ENCODE peak calls at places on chromosomes 7 and 10, in seven cellular contexts. C is heart right ventricle, Y is NT2/D1, U is hepatocyte, X is astrocyte, T is AG04450, K is Caco-2. L is an unnamed sample. For H3K9me3, the result is how much of the 10 kb centered on the place peaks cover.

GRCh38 chr7:103988468-103989199 is 824 bp downstream of the RELN start:
- DNase-seq in X (no peak), T (no peak), Y (no peak), U (peak), C (no peak), K (no peak), L (peak)

GRCh38 chr7:14936530-14936929 is 34.0 kb upstream of the DGKB start:
- DNase-seq in X (peak), Y (no peak), K (peak), C (peak), U (peak), T (no peak), L (no peak)

GRCh38 chr7:131455546-131455945 is 100.9 kb downstream of the PODXL start:
- DNase-seq in Y (no peak), C (no peak), T (no peak), U (no peak), X (no peak), K (no peak), L (no peak)

GRCh38 chr10:63633677-63634487 is 112.7 kb downstream of the REEP3 start:
- DNase-seq in U (no peak), C (no peak), T (no peak), Y (peak), K (peak), X (peak), L (peak)

GRCh38 chr7:135260930-135261721 is 27.5 kb downstream of the STRA8 start:
- DNase-seq in X (no peak), T (no peak), C (no peak), U (no peak), Y (no peak), K (no peak), L (no peak)

GRCh38 chr10:21257919-21258318 is 267.6 kb downstream of the SKIDA1 start:
- DNase-seq in C (no peak), T (no peak), U (no peak), X (no peak), K (no peak), Y (no peak), L (no peak)

GRCh38 chr7:73727963-73728362 is 8.5 kb upstream of the STX1A start:
- DNase-seq in T (no peak), U (no peak), X (no peak), C (no peak), K (no peak), Y (no peak), L (no peak)

GRCh38 chr10:102593074-102593803 is 51.0 kb upstream of the TRIM8 start:
- DNase-seq in Y (no peak), K (no peak), T (no peak), X (peak), C (no peak), U (no peak), L (no peak)

GRCh38 chr10:125023862-125024495 is 82.1 kb downstream of the ZRANB1 start:
- DNase-seq in T (no peak), C (peak), U (no peak), K (no peak), Y (no peak), X (no peak), L (peak)

GRCh38 chr7:72437061-72437460 is 24.9 kb upstream of the CALN1 start:
- DNase-seq in C (no peak), Y (no peak), K (no peak), T (no peak), X (no peak), U (no peak), L (no peak)

GRCh38 chr7:151837285-151838042 is 39.5 kb downstream of the PRKAG2 start:
- DNase-seq in U (peak), Y (no peak), T (no peak), C (no peak), X (no peak), K (no peak), L (no peak)

GRCh38 chr7:150665075-150665794 is 20.3 kb upstream of the GIMAP2 start:
- DNase-seq in X (no peak), T (no peak), K (no peak), Y (no peak), U (no peak), C (no peak), L (no peak)

GRCh38 chr10:58919927-58920654 is 256.4 kb upstream of the PHYHIPL start:
- DNase-seq in T (peak), K (no peak), U (no peak), C (no peak), Y (peak), X (peak), L (no peak)

GRCh38 chr10:45354261-45354660 is 19.8 kb upstream of the ALOX5 start:
- DNase-seq in K (no peak), Y (no peak), U (no peak), X (no peak), T (no peak), C (peak), L (no peak)

GRCh38 chr7:10536561-10536960 is 437.1 kb upstream of the PHF14 start:
- DNase-seq in T (no peak), X (no peak), C (no peak), K (no peak), U (no peak), Y (no peak), L (no peak)

GRCh38 chr10:104120903-104121484 is 977 bp upstream of the SFR1 start:
- DNase-seq in K (peak), C (peak), T (peak), X (peak), Y (peak), U (peak), L (peak)

GRCh38 chr7:93921607-93922446 is at the start of gene GNG11:
- DNase-seq in U (peak), T (no peak), X (peak), Y (peak), K (no peak), C (peak), L (peak)

GRCh38 chr7:17937506-17938115 is 2.7 kb downstream of the SNX13 start:
- DNase-seq in C (no peak), X (peak), U (no peak), Y (no peak), T (no peak), K (no peak), L (no peak)

GRCh38 chr10:36621346-36621745 is 504.1 kb upstream of the ANKRD30A start:
- DNase-seq in C (no peak), X (peak), K (no peak), Y (no peak), U (no peak), T (no peak), L (no peak)

GRCh38 chr7:113383638-113384037 is 265.3 kb upstream of the SMIM30 start:
- DNase-seq in X (no peak), T (no peak), Y (no peak), C (no peak), K (no peak), U (no peak), L (no peak)

GRCh38 chr10:131799429-131799828 is 101.4 kb upstream of the PPP2R2D start:
- DNase-seq in U (no peak), T (no peak), Y (no peak), C (no peak), K (no peak), X (no peak), L (no peak)

GRCh38 chr7:109901916-109902315 is 1189.0 kb upstream of the LRRN3 start:
- DNase-seq in K (no peak), Y (no peak), T (no peak), X (peak), U (no peak), C (no peak), L (no peak)

GRCh38 chr10:104844073-104844472 is 203.0 kb downstream of the SORCS3 start:
- DNase-seq in K (no peak), C (no peak), Y (no peak), T (no peak), U (no peak), X (no peak), L (no peak)

GRCh38 chr7:40622830-40623507 is 488.2 kb downstream of the SUGCT start:
- DNase-seq in K (no peak), Y (no peak), U (peak), X (no peak), C (no peak), T (no peak), L (no peak)

GRCh38 chr7:41711283-41712064 is 8.6 kb upstream of the INHBA start:
- DNase-seq in X (no peak), U (peak), Y (no peak), K (peak), C (no peak), T (no peak), L (peak)

GRCh38 chr7:98534493-98534892 is 82.6 kb upstream of the NPTX2 start:
- DNase-seq in T (no peak), Y (no peak), U (no peak), K (no peak), X (no peak), C (no peak), L (no peak)

GRCh38 chr7:118185163-118185860 is 1.3 kb downstream of the LSM8 start:
- DNase-seq in K (no peak), X (peak), Y (no peak), C (no peak), U (no peak), T (peak), L (no peak)

GRCh38 chr7:120813546-120813945 is 44.4 kb downstream of the TSPAN12 start:
- DNase-seq in C (no peak), K (no peak), X (no peak), U (no peak), T (no peak), Y (no peak), L (no peak)

GRCh38 chr7:125670926-125671572 is 741.4 kb upstream of the POT1 start:
- DNase-seq in X (peak), T (no peak), Y (peak), C (no peak), K (peak), U (peak), L (no peak)

GRCh38 chr7:20444041-20444440 is 113.3 kb downstream of the ITGB8 start:
- DNase-seq in C (no peak), K (no peak), X (peak), T (no peak), U (no peak), Y (no peak), L (no peak)

GRCh38 chr7:80145780-80146422 is 11.3 kb downstream of the GNAI1 start:
- DNase-seq in Y (no peak), T (peak), K (no peak), X (peak), U (peak), C (no peak), L (no peak)

GRCh38 chr7:43462836-43463235 is 120.1 kb upstream of the STK17A start:
- DNase-seq in Y (no peak), U (no peak), K (no peak), X (no peak), C (no peak), T (no peak), L (no peak)

GRCh38 chr10:80183436-80183835 is 21.9 kb downstream of the ANXA11 start:
- DNase-seq in Y (no peak), K (no peak), U (no peak), T (no peak), C (no peak), X (no peak), L (no peak)

GRCh38 chr7:73999664-74000420 is 28.1 kb upstream of the ELN start:
- DNase-seq in K (no peak), T (peak), X (peak), C (no peak), Y (no peak), U (no peak), L (no peak)

GRCh38 chr7:115007751-115008150 is 85.9 kb downstream of the MDFIC start:
- DNase-seq in T (no peak), K (no peak), C (no peak), U (no peak), X (peak), Y (no peak), L (no peak)

GRCh38 chr10:71757450-71757918 is 15.8 kb downstream of the VSIR start:
- DNase-seq in U (no peak), C (no peak), K (no peak), Y (no peak), X (no peak), T (no peak), L (no peak)

GRCh38 chr10:30580241-30580640 is 49.3 kb downstream of the LYZL2 start:
- DNase-seq in T (no peak), U (no peak), Y (no peak), C (no peak), X (no peak), K (no peak), L (no peak)

GRCh38 chr10:109902992-109903947 is 20.0 kb downstream of the XPNPEP1 start:
- DNase-seq in C (no peak), X (no peak), T (no peak), U (no peak), Y (no peak), K (no peak), L (no peak)

GRCh38 chr7:65946895-65947294 is 35.1 kb downstream of the GUSB start:
- DNase-seq in U (no peak), X (no peak), K (no peak), Y (no peak), C (no peak), T (no peak), L (no peak)

GRCh38 chr7:158564648-158565005 is 23.0 kb downstream of the PTPRN2 start:
- DNase-seq in K (no peak), T (no peak), X (no peak), C (no peak), U (no peak), Y (no peak), L (no peak)

GRCh38 chr7:158563051-158563450 is 24.6 kb downstream of the PTPRN2 start:
- DNase-seq in K (no peak), T (no peak), X (no peak), U (no peak), C (no peak), Y (no peak), L (no peak)

GRCh38 chr7:158561659-158562058 is 26.0 kb downstream of the PTPRN2 start:
- DNase-seq in K (no peak), C (no peak), T (no peak), U (no peak), Y (no peak), X (no peak), L (no peak)

GRCh38 chr7:158567153-158567603 is 20.4 kb downstream of the PTPRN2 start:
- DNase-seq in C (no peak), Y (no peak), U (no peak), K (no peak), T (no peak), X (no peak), L (no peak)

GRCh38 chr7:158563911-158564647 is 23.5 kb downstream of the PTPRN2 start:
- DNase-seq in U (no peak), Y (no peak), C (no peak), K (no peak), X (no peak), T (no peak), L (no peak)
- H3K9me3 ChIP-seq in U (under half), Y (under half), C (under half), K (under half), X (under half), T (under half), L (under half)

DNA sequence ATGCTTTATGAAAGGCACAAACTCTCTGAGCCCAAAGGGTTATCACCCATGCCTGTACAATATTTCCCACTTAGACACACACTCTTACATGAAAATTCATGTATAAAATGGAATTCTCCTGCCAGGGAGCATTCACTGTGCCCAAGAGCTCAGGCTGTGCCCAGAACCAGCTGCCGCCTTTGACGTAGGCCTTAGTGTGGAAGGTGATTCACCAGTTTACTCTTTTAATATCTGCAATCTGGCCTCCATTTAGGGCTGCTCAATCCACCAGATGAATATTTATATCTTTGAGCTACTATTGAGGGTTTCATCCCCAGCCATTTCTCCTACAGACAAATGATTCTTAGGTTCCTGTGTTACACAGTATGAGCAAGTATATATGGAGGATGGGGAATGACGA is 849.7 kb downstream of the CNTNAP2 start:
- DNase-seq in U (no peak), C (no peak), Y (no peak), K (no peak), X (no peak), T (no peak), L (no peak)
- H3K9me3 ChIP-seq in U (under half), C (under half), Y (under half), K (under half), X (under half), T (under half), L (under half)

DNA sequence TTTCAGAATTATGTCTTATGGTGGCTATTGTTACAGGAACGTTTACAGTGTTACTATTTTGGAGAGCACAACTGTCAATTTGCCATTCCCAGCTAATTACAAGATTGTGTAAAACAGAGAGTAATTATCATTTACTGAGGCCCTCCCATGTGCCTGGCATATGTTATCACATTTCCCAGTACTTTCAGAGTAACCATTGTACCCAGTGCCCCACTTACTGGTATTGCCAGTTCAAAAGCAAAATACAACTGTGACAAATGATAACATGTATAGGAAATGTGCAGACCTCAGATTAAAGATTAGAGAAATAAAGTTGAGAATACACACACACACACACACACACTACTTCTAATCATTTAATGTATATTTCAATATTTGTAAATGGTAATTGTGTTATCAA is 572.5 kb downstream of the POM121L12 start:
- DNase-seq in Y (no peak), X (no peak), T (no peak), K (no peak), U (no peak), C (no peak), L (no peak)
- H3K9me3 ChIP-seq in Y (under half), X (under half), T (under half), K (under half), U (under half), C (under half), L (under half)

GRCh38 chr10:90605506-90605905 is 252.3 kb downstream of the HTR7 start:
- DNase-seq in K (no peak), U (no peak), X (no peak), C (no peak), Y (no peak), T (no peak), L (no peak)
- H3K9me3 ChIP-seq in K (under half), U (under half), X (under half), C (under half), Y (under half), T (under half), L (under half)

L was measured in BE2C.